ENCODE peak calls at places on chromosome 13, in five cellular contexts. V, G, Y, K and C are unnamed samples.

GRCh38 chr13:66922444-66922843 is 307.7 kb downstream of the PCDH9 start:
- DNase-seq in V (no peak), Y (no peak), K (no peak), G (no peak), C (no peak)

GRCh38 chr13:77298403-77298802 is 28.5 kb downstream of the MYCBP2 start:
- DNase-seq in V (no peak), G (no peak), K (no peak), Y (no peak), C (no peak)

GRCh38 chr13:23731709-23732108 is 157.5 kb downstream of the MIPEP start:
- DNase-seq in G (no peak), V (no peak), Y (no peak), K (no peak), C (no peak)

GRCh38 chr13:100128838-100129237 is 39.9 kb downstream of the PCCA start:
- DNase-seq in V (no peak), G (no peak), K (no peak), Y (no peak), C (no peak)

GRCh38 chr13:52162279-52163101 is 3.1 kb upstream of the NEK3 start:
- DNase-seq in G (no peak), K (no peak), Y (peak; percentile 70), V (no peak), C (no peak)

GRCh38 chr13:41706189-41706588 is 248.8 kb downstream of the RGCC start:
- DNase-seq in V (no peak), Y (no peak), G (no peak), K (no peak), C (no peak)

GRCh38 chr13:20387441-20387971 is 138.2 kb downstream of the CRYL1 start:
- DNase-seq in V (no peak), G (no peak), Y (peak; percentile 34), K (no peak), C (peak; percentile 59)

GRCh38 chr13:87779451-87779850 is 108.3 kb downstream of the SLITRK5 start:
- DNase-seq in G (no peak), V (no peak), K (no peak), Y (no peak), C (no peak)

GRCh38 chr13:30257433-30258099 is 49.8 kb downstream of the KATNAL1 start:
- DNase-seq in V (no peak), G (peak; percentile 75), K (no peak), Y (peak; percentile 9), C (no peak)

GRCh38 chr13:102870677-102871415 is 25.0 kb downstream of the ERCC5 start:
- DNase-seq in K (peak; percentile 55), V (peak; percentile 31), G (peak; percentile 82), Y (peak; percentile 65), C (no peak)

GRCh38 chr13:102569488-102569887 is 27.3 kb upstream of the TPP2 start:
- DNase-seq in G (no peak), K (no peak), V (no peak), Y (peak; percentile 69), C (no peak)

GRCh38 chr13:25170554-25171107 is 1.5 kb downstream of the AMER2 start:
- DNase-seq in G (peak; percentile 39), K (no peak), V (no peak), Y (no peak), C (no peak)

GRCh38 chr13:49938274-49938673 is 2.1 kb upstream of the SPRYD7 start:
- DNase-seq in K (no peak), Y (no peak), G (no peak), V (no peak), C (no peak)

GRCh38 chr13:106491463-106491862 is 44.0 kb downstream of the EFNB2 start:
- DNase-seq in Y (no peak), V (no peak), G (no peak), K (no peak), C (no peak)

GRCh38 chr13:103002279-103002678 is 63.9 kb downstream of the SLC10A2 start:
- DNase-seq in V (no peak), Y (no peak), K (no peak), G (peak; percentile 25), C (no peak)

GRCh38 chr13:111228262-111229144 is 91.9 kb upstream of the TEX29 start:
- DNase-seq in G (no peak), V (no peak), Y (peak; percentile 34), K (no peak), C (no peak)

GRCh38 chr13:47117268-47117667 is 220.4 kb upstream of the HTR2A start:
- DNase-seq in V (no peak), Y (peak; percentile 89), G (no peak), K (no peak), C (no peak)

GRCh38 chr13:41352935-41353801 is 42.1 kb downstream of the NAA16 start:
- DNase-seq in Y (peak; percentile 59), G (peak; percentile 28), K (peak; percentile 36), V (no peak), C (no peak)

GRCh38 chr13:30870916-30871712 is 35.0 kb upstream of the MEDAG start:
- DNase-seq in V (no peak), K (no peak), Y (no peak), G (no peak), C (no peak)

GRCh38 chr13:50319603-50320296 is 304.5 kb downstream of the KCNRG start:
- DNase-seq in K (no peak), G (no peak), V (no peak), Y (peak; percentile 29), C (no peak)

GRCh38 chr13:20945952-20946383 is 43.4 kb upstream of the XPO4 start:
- DNase-seq in V (no peak), Y (no peak), K (no peak), G (peak; percentile 39), C (no peak)

GRCh38 chr13:95355491-95355890 is 54.2 kb upstream of the ABCC4 start:
- DNase-seq in V (no peak), G (no peak), K (no peak), Y (peak; percentile 78), C (no peak)

GRCh38 chr13:113657851-113658741 is at the start of gene ATP4B:
- DNase-seq in V (peak; percentile 6), G (no peak), Y (no peak), K (peak; percentile 45), C (peak; percentile 52)

GRCh38 chr13:25001807-25002206 is 94.1 kb upstream of the PABPC3 start:
- DNase-seq in G (no peak), V (no peak), Y (no peak), K (no peak), C (no peak)

GRCh38 chr13:110070511-110071120 is 236.3 kb downstream of the COL4A1 start:
- DNase-seq in Y (peak; percentile 77), K (no peak), V (peak; percentile 43), G (no peak), C (no peak)

GRCh38 chr13:51668580-51669195 is 84.4 kb downstream of the WDFY2 start:
- DNase-seq in V (no peak), G (no peak), K (no peak), Y (no peak), C (no peak)

GRCh38 chr13:47639716-47640447 is 361.2 kb downstream of the SUCLA2 start:
- DNase-seq in G (no peak), K (no peak), V (no peak), Y (no peak), C (no peak)

GRCh38 chr13:99847318-99847750 is 124.2 kb downstream of the ZIC5 start:
- DNase-seq in G (no peak), V (no peak), K (no peak), Y (no peak), C (no peak)

GRCh38 chr13:77863037-77863630 is 55.5 kb downstream of the EDNRB start:
- DNase-seq in V (no peak), G (no peak), Y (no peak), K (no peak), C (no peak)

GRCh38 chr13:29803221-29803620 is 47.2 kb downstream of the UBL3 start:
- DNase-seq in V (no peak), Y (no peak), K (no peak), G (no peak), C (no peak)

GRCh38 chr13:100045355-100045754 is 43.5 kb upstream of the PCCA start:
- DNase-seq in Y (no peak), V (no peak), K (no peak), G (no peak), C (no peak)

GRCh38 chr13:45231722-45232121 is 30.9 kb upstream of the KCTD4 start:
- DNase-seq in V (no peak), K (no peak), Y (peak; percentile 63), G (no peak), C (no peak)
- H3K27ac ChIP-seq in V (no peak overlapping the region), K (no peak overlapping the region), Y (no peak overlapping the region), G (no peak overlapping the region), C (no peak overlapping the region)

GRCh38 chr13:97030705-97031452 is 36.6 kb upstream of the OXGR1 start:
- DNase-seq in K (no peak), G (peak; percentile 36), V (no peak), Y (peak; percentile 61), C (no peak)
- TF ChIP-seq CTCF in K (no peak), G (peak; percentile 39), V (no peak), Y (peak; percentile 49), C (no peak)

DNA sequence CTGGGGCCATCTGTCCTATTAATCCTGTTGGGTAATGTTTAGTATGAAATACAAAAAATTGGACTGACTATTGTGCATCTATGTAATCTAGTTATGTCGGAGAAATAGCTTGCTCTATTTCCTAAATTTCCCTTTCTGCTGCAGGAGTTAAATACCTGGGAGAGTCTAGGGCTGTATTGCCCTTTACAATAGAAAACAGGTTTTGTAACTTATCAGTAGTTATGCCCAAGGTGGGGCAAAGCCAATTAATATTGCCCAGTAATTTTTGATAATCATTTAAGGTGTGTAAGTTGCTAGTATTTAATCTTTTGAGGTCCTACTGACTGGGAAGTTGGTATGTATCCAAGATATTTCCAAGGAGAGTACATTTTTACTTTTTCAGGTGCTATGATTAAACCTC is 838.1 kb downstream of the DACH1 start:
- DNase-seq in K (no peak), V (no peak), G (no peak), Y (no peak), C (no peak)
- H3K27ac ChIP-seq in K (no peak overlapping the region), V (no peak overlapping the region), G (no peak overlapping the region), Y (no peak overlapping the region), C (no peak overlapping the region)

DNA sequence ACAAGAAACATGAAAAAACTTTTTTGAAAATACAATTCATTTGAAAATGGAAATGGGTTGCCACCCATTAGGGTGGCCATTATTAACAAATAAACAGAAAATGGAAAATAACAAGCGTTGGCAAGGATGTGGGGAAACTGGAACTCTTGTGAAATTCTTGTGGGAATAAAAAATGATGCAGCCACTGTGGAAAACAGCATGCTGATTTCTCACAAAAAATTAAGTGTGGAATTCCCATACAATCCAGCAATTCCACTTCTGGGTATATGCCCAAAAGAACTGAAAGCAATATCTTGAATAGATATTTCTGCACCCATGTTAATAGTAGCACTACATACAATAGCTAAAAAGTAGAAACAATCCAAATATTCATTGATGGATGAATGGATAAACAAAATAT is 165.2 kb downstream of the DCLK1 start:
- DNase-seq in G (no peak), K (no peak), Y (no peak), V (no peak), C (no peak)
- TF ChIP-seq CTCF in G (no peak), K (no peak), Y (no peak), V (no peak), C (no peak)

GRCh38 chr13:98821372-98822237 is 69.1 kb upstream of the SLC15A1 start:
- DNase-seq in K (no peak), G (peak; percentile 11), Y (no peak), V (peak; percentile 46), C (no peak)
- H3K27ac ChIP-seq in K (peak overlapping the region; percentile 61), G (peak overlapping the region; percentile 61), Y (no peak overlapping the region), V (peak overlapping the region; percentile 23), C (no peak overlapping the region)

GRCh38 chr13:27450921-27451461 is 627 bp upstream of the MTIF3 start:
- DNase-seq in Y (peak; percentile 47), G (peak; percentile 46), V (peak; percentile 28), K (peak; percentile 64), C (no peak)
- TF ChIP-seq CTCF in Y (no peak), G (peak; percentile 3), V (no peak), K (no peak), C (no peak)